ENCODE peak calls at places on chromosome 11, in four cellular contexts. V is stimulated activated CD4-positive, alpha-beta T cell treated with anti-CD3 and anti-CD28 coated beads, Interleukin-4, amount 100 ng/mL, for 4 hours; W is activated CD4-positive, alpha-beta T cell treated with anti-CD3 and anti-CD28 coated beads, Interleukin-2, amount 50 U/mL, for 1 hour; J is left kidney. Q is an unnamed sample.
A peak's percentile ranks its signal among the peaks of the same experiment; 100 is the strongest.

GRCh38 chr11:112176077-112176476 is 765 bp downstream of the BCO2 start:
- DNase-seq in W (no peak), V (no peak), J (no peak), Q (no peak)

GRCh38 chr11:67422894-67423293 is 5.4 kb upstream of the RPS6KB2 start:
- DNase-seq in W (no peak), J (peak; percentile 18), V (no peak), Q (no peak)

GRCh38 chr11:1129666-1130160 is 28.0 kb upstream of the MUC5AC start:
- DNase-seq in J (no peak), W (no peak), V (no peak), Q (no peak)

GRCh38 chr11:78907636-78908035 is 333.0 kb upstream of the NARS2 start:
- DNase-seq in V (no peak), J (no peak), W (no peak), Q (no peak)

GRCh38 chr11:66559141-66559861 is 9.1 kb downstream of the CTSF start:
- DNase-seq in W (peak; percentile 24), V (peak; percentile 42), J (peak; percentile 62), Q (no peak)

GRCh38 chr11:130631119-130631518 is 182.7 kb downstream of the ADAMTS15 start:
- DNase-seq in W (no peak), J (no peak), V (no peak), Q (no peak)

GRCh38 chr11:134541951-134542350 is 129.9 kb upstream of the B3GAT1 start:
- DNase-seq in V (no peak), W (no peak), J (no peak), Q (no peak)

GRCh38 chr11:118398797-118399564 is 2.4 kb upstream of the ATP5MG start:
- DNase-seq in W (peak; percentile 53), J (no peak), V (peak; percentile 10), Q (peak; percentile 64)

GRCh38 chr11:22207162-22207561 is 14.3 kb downstream of the ANO5 start:
- DNase-seq in J (no peak), V (no peak), W (no peak), Q (no peak)

GRCh38 chr11:123206671-123207421 is 11.8 kb upstream of the CLMP start:
- DNase-seq in W (no peak), J (peak; percentile 76), V (no peak), Q (no peak)

GRCh38 chr11:19353287-19353686 is 112.5 kb upstream of the E2F8 start:
- DNase-seq in V (no peak), J (no peak), W (no peak), Q (no peak)

Q was measured in activated T-helper 2 cell treated with anti-CD3 and anti-CD28 coated beads, Interferon-gamma antibody, Interleukin-2, Interleukin-4, amounts not matched to agents 10 μg/mL and 5 μg/mL and 100 μg/mL, durations not matched to agents 14 hours and 24 hours and 36 hours.